ENCODE peak calls at places on chromosomes 5 and 9, in six cellular contexts. M is astrocyte of the spinal cord; N is thoracic aorta; Z is fibroblast of lung; G is brain microvascular endothelial cell; F is effector memory CD4-positive, alpha-beta T cell. R is an unnamed sample.

GRCh38 chr5:59655693-59656309 is 237.7 kb downstream of the PDE4D start:
- DNase-seq in Z (no peak), M (no peak), F (no peak), N (no peak), G (no peak), R (no peak)

GRCh38 chr9:33287087-33287490 is 3.2 kb upstream of the NFX1 start:
- DNase-seq in F (no peak), G (peak; percentile 58), M (peak; percentile 74), Z (peak; percentile 81), N (no peak), R (peak; percentile 82)

GRCh38 chr5:206406-206805 is 11.5 kb downstream of the CCDC127 start:
- DNase-seq in N (no peak), F (no peak), Z (peak; percentile 3), G (no peak), M (peak; percentile 59), R (peak; percentile 70)

GRCh38 chr9:129176786-129177442 is 1.1 kb downstream of the IER5L start:
- DNase-seq in N (no peak), G (peak; percentile 20), Z (peak; percentile 39), F (no peak), M (peak; percentile 49), R (peak; percentile 56)

GRCh38 chr5:132026516-132027008 is 15.1 kb upstream of the ACSL6 start:
- DNase-seq in G (no peak), M (no peak), F (peak; percentile 30), Z (no peak), N (no peak), R (no peak)

GRCh38 chr9:2140600-2141223 is 125.6 kb downstream of the SMARCA2 start:
- DNase-seq in N (no peak), Z (no peak), M (no peak), F (no peak), G (no peak), R (no peak)

GRCh38 chr9:97938081-97938644 is at the start of gene HEMGN:
- DNase-seq in N (no peak), G (no peak), F (peak; percentile 31), Z (no peak), M (no peak), R (no peak)

GRCh38 chr9:93296889-93297480 is 113.0 kb downstream of the WNK2 start:
- DNase-seq in Z (no peak), F (no peak), G (no peak), M (no peak), N (no peak), R (no peak)

GRCh38 chr9:92666236-92666635 is 3.7 kb downstream of the IPPK start:
- DNase-seq in N (no peak), Z (no peak), M (no peak), F (no peak), G (no peak), R (no peak)

GRCh38 chr9:87259543-87259942 is 238.1 kb upstream of the DAPK1 start:
- DNase-seq in G (peak; percentile 39), F (no peak), M (peak; percentile 63), Z (peak; percentile 32), N (no peak), R (peak; percentile 25)

GRCh38 chr5:126137771-126138474 is 285.3 kb upstream of the GRAMD2B start:
- DNase-seq in F (no peak), G (no peak), M (peak; percentile 18), N (no peak), Z (no peak), R (no peak)

GRCh38 chr5:10329808-10330481 is 22.2 kb upstream of the CMBL start:
- DNase-seq in Z (peak; percentile 97), M (peak; percentile 66), G (no peak), N (no peak), F (no peak), R (peak; percentile 81)

GRCh38 chr9:677461-678097 is 163.9 kb upstream of the DMRT1 start:
- DNase-seq in N (no peak), Z (peak; percentile 27), M (peak; percentile 46), G (no peak), F (no peak), R (no peak)
- H3K4me3 ChIP-seq in N (peak overlapping the region; percentile 72), Z (peak overlapping the region; percentile 59), M (no peak overlapping the region), G (no peak overlapping the region), F (no peak overlapping the region), R (no peak overlapping the region)

DNA sequence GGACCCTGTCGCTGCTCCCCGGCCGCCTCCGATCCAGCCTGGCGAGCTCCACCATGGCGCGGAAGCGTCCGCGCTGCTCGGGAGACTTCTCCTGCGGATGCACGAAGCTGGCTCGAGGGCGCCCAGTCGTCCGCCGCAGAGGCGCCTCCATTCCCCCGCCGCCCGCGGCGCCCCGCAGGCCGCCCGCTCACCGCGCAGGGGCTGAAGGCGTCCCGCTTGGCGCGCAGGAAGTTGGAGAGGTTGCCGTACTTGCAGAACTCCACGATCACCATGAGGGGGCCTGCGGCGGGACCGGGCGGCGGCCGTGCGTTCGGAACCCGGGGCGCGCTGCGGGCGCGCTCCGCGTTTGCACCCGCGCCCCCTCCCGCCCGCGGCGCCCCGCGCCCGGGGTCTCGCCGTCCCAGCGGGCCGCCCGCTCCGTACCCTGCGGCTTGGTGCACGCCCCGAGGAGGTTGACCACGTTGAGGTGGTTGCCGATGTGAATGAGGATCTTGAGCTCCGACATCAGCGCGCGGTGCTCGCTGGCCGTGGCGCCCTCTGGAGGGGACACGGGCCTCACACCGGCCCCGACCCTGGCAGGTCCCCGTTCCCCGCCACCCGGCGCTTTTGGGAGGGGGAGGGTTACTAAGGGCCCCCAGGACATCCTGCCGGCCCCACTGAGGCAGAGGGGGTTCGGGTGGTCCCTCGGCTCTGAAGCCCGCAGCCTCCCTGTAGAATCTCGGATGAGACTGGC is 27.7 kb upstream of the SCGB3A1 start:
- DNase-seq in M (peak; percentile 36), Z (peak; percentile 46), N (no peak), G (peak; percentile 39), F (no peak), R (peak; percentile 53)
- H3K4me3 ChIP-seq in M (peak overlapping the region; percentile 5), Z (peak overlapping the region; percentile 32), N (peak overlapping the region; percentile 47), G (peak overlapping the region; percentile 29), F (no peak overlapping the region), R (peak overlapping the region; percentile 24)

GRCh38 chr5:1378866-1379659 is 34.2 kb upstream of the CLPTM1L start:
- DNase-seq in M (no peak), F (no peak), N (no peak), G (no peak), Z (no peak), R (no peak)
- H3K4me3 ChIP-seq in M (no peak overlapping the region), F (no peak overlapping the region), N (no peak overlapping the region), G (no peak overlapping the region), Z (no peak overlapping the region), R (no peak overlapping the region)

DNA sequence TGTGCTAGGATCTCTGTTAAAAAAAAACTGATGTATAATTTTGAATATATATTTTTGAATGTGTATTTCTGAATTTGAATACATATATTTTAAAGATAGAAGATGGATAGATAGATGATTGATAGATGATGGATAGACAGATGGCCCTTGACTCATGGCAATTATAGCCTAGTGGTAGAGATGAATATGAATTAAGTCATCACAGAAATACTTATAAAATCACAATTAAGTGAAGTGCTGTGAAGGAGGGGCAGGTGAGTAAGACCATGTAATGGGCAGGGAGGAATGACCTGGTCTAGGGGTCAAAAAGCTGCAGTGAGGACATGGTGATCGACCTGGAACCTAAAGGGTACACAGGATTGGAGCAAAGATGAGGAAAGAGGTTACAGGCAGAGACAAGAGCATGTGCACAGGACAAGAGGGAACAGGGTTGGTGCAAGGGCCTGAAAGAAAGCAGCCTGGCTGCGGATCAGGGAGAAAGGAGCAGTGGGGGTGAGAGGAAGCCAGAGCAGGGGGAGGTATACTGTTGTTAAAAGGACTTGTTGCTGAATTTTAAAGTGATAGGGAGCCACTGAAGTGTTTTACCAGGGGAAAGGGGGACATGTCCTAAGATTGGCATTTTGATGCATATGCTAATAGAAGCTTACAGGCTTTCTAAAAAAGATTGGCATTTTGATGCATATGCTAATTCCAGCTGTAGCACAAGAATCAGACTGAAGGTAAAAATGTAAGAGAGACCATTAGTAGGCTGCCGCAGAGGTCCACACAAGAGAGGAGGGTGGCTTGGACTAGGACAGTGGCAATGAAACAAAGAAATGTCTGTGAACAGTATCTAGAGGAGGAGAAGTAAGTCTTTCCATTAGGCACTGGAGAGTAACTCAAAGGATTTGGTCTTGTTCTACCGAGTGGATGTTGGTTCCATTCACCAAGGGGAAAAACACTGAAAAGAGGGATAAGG is 527.8 kb downstream of the AGTPBP1 start:
- DNase-seq in Z (no peak), G (no peak), F (no peak), M (no peak), N (no peak), R (no peak)
- H3K4me3 ChIP-seq in Z (no peak overlapping the region), G (no peak overlapping the region), F (no peak overlapping the region), M (no peak overlapping the region), N (no peak overlapping the region), R (no peak overlapping the region)

GRCh38 chr5:151214614-151215545 is 9.0 kb downstream of the CCDC69 start:
- DNase-seq in Z (no peak), F (no peak), G (no peak), N (no peak), M (no peak), R (no peak)

GRCh38 chr5:151218177-151218576 is 5.7 kb downstream of the CCDC69 start:
- DNase-seq in Z (no peak), N (no peak), F (no peak), G (no peak), M (no peak), R (no peak)

GRCh38 chr5:151215546-151215880 is 8.4 kb downstream of the CCDC69 start:
- DNase-seq in N (no peak), G (no peak), F (no peak), M (no peak), Z (no peak), R (no peak)

GRCh38 chr5:151219138-151219537 is 4.8 kb downstream of the CCDC69 start:
- DNase-seq in F (no peak), M (no peak), G (no peak), Z (no peak), N (no peak), R (no peak)

DNA sequence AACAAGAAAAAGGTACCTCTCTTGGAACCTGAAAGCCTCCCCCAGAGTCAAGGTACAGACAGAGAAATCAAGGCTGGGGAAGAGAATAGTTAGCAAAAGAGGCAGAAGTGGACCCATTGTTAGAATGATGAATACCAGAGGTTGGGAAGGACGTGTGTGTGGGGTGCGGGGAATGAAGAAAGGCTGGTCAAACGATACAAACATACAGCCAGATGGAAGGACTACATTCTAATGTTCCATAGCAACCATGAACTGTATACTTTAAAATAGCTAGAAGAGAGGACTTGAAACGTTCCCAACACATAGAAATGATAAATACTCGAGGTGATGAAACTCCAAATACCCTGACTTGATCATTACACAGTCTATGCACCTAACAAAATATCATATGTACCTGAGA is 7.1 kb downstream of the CCDC69 start:
- DNase-seq in F (no peak), Z (no peak), N (no peak), M (no peak), G (no peak), R (no peak)
- H3K4me3 ChIP-seq in F (no peak overlapping the region), Z (no peak overlapping the region), N (no peak overlapping the region), M (no peak overlapping the region), G (no peak overlapping the region), R (no peak overlapping the region)

GRCh38 chr5:140174472-140175366 is at the start of gene CYSTM1:
- DNase-seq in M (peak; percentile 95), F (peak; percentile 95), N (peak; percentile 79), Z (peak; percentile 94), G (peak; percentile 91), R (peak; percentile 96)

GRCh38 chr5:140176028-140176382 is 1.0 kb downstream of the CYSTM1 start:
- DNase-seq in N (no peak), M (no peak), Z (no peak), F (no peak), G (no peak), R (no peak)

GRCh38 chr5:140172473-140172872 is 2.5 kb upstream of the CYSTM1 start:
- DNase-seq in F (no peak), G (no peak), M (no peak), N (no peak), Z (no peak), R (no peak)

GRCh38 chr5:140175367-140176027 is 509 bp downstream of the CYSTM1 start:
- DNase-seq in N (peak; percentile 48), G (peak; percentile 52), F (peak; percentile 59), Z (peak; percentile 56), M (peak; percentile 52), R (peak; percentile 66)

GRCh38 chr5:140174014-140174413 is 974 bp upstream of the CYSTM1 start:
- DNase-seq in Z (no peak), G (no peak), F (no peak), M (no peak), N (no peak), R (no peak)
- H3K4me3 ChIP-seq in Z (no peak overlapping the region), G (no peak overlapping the region), F (no peak overlapping the region), M (no peak overlapping the region), N (peak overlapping the region; percentile 91), R (no peak overlapping the region)

R was measured in fibroblast of pulmonary artery.